ENCODE peak calls at places on chromosome 21, in nine cellular contexts. R, X, T, J, I, C, V, Q and Y are unnamed samples.

GRCh38 chr21:36325373-36326010 is 5.5 kb downstream of the MORC3 start:
- DNase-seq in C (no peak), X (no peak), J (no peak), V (no peak), Q (peak; percentile 50), T (no peak), I (peak; percentile 82), R (no peak), Y (no peak)

GRCh38 chr21:42250422-42251403 is 31.8 kb downstream of the ABCG1 start:
- DNase-seq in T (no peak), I (no peak), Q (no peak), V (no peak), J (no peak), R (no peak), X (no peak), C (no peak), Y (no peak)

GRCh38 chr21:44908496-44908895 is 12.2 kb downstream of the ITGB2 start:
- DNase-seq in T (no peak), V (no peak), Q (no peak), J (no peak), R (no peak), X (no peak), I (no peak), C (no peak), Y (no peak)

GRCh38 chr21:45374826-45375455 is 30.0 kb upstream of the COL18A1 start:
- DNase-seq in J (no peak), I (no peak), C (no peak), R (no peak), V (no peak), T (no peak), Q (no peak), X (peak; percentile 13), Y (no peak)

GRCh38 chr21:32819702-32820101 is 48.1 kb upstream of the PAXBP1 start:
- DNase-seq in C (no peak), R (no peak), J (no peak), V (no peak), I (peak; percentile 15), Q (no peak), X (no peak), T (no peak), Y (no peak)

GRCh38 chr21:32020551-32020950 is 147.7 kb downstream of the HUNK start:
- DNase-seq in X (no peak), J (no peak), C (no peak), V (no peak), Q (no peak), T (no peak), I (no peak), R (no peak), Y (no peak)

GRCh38 chr21:15552914-15553491 is 176.8 kb upstream of the USP25 start:
- DNase-seq in R (peak; percentile 38), V (no peak), Q (no peak), T (no peak), X (no peak), C (no peak), I (peak; percentile 40), J (no peak), Y (no peak)

GRCh38 chr21:26546698-26547097 is 26.4 kb downstream of the CYYR1 start:
- DNase-seq in V (no peak), X (no peak), T (no peak), C (no peak), Q (no peak), I (no peak), R (peak; percentile 65), J (no peak), Y (no peak)

GRCh38 chr21:27812279-27812678 is 845.4 kb upstream of the ADAMTS5 start:
- DNase-seq in X (no peak), Q (no peak), R (no peak), V (no peak), C (no peak), I (peak; percentile 60), T (no peak), J (no peak), Y (no peak)

GRCh38 chr21:38486705-38487104 is 11.6 kb downstream of the ERG start:
- DNase-seq in C (no peak), R (no peak), V (no peak), T (no peak), X (no peak), J (no peak), I (peak; percentile 53), Q (no peak), Y (no peak)

GRCh38 chr21:44991538-44992483 is 52.0 kb downstream of the SLX9 start:
- DNase-seq in Q (no peak), J (no peak), I (no peak), R (no peak), V (no peak), T (no peak), C (no peak), X (no peak), Y (no peak)

GRCh38 chr21:38639782-38640750 is 141.8 kb upstream of the ERG start:
- DNase-seq in Q (no peak), J (no peak), X (no peak), I (no peak), V (no peak), T (no peak), R (no peak), C (no peak), Y (no peak)

GRCh38 chr21:32135401-32136363 is 143.2 kb downstream of the MIS18A start:
- DNase-seq in Q (no peak), R (no peak), C (no peak), T (no peak), X (no peak), J (no peak), V (no peak), I (peak; percentile 18), Y (no peak)